ENCODE peak calls at places on chromosomes 4 and X, in five cellular contexts. One of them, this sample, is unnamed.

GRCh38 chr4:186587416-186588018 is 32.1 kb upstream of the MTNR1A start:
- DNase-seq in stomach: peak; percentile 78
- DNase-seq in AG20443: peak; percentile 77
- DNase-seq in kidney: peak; percentile 80
- DNase-seq in NCI-H1105: no peak
- DNase-seq in this sample: peak; percentile 60

GRCh38 chr4:41507292-41507933 is 30.5 kb upstream of the LIMCH1 start:
- DNase-seq in NCI-H1105: no peak
- DNase-seq in AG20443: no peak
- DNase-seq in stomach: no peak
- DNase-seq in kidney: no peak
- DNase-seq in this sample: no peak

GRCh38 chr4:90951037-90951436 is 823.8 kb downstream of the CCSER1 start:
- DNase-seq in kidney: no peak
- DNase-seq in NCI-H1105: no peak
- DNase-seq in stomach: no peak
- DNase-seq in AG20443: no peak
- DNase-seq in this sample: no peak

GRCh38 chr4:98604723-98605122 is 53.7 kb downstream of the TSPAN5 start:
- DNase-seq in kidney: no peak
- DNase-seq in AG20443: no peak
- DNase-seq in stomach: no peak
- DNase-seq in NCI-H1105: no peak
- DNase-seq in this sample: no peak

GRCh38 chr4:106344324-106344970 is 24.1 kb downstream of the GIMD1 start:
- DNase-seq in kidney: no peak
- DNase-seq in AG20443: peak; percentile 24
- DNase-seq in stomach: no peak
- DNase-seq in NCI-H1105: no peak
- DNase-seq in this sample: no peak

GRCh38 chr4:84938316-84938715 is 28.2 kb downstream of the WDFY3 start:
- DNase-seq in stomach: no peak
- DNase-seq in NCI-H1105: no peak
- DNase-seq in AG20443: peak; percentile 81
- DNase-seq in kidney: no peak
- DNase-seq in this sample: no peak

GRCh38 chr4:145307763-145308430 is 127.5 kb upstream of the OTUD4 start:
- DNase-seq in AG20443: no peak
- DNase-seq in NCI-H1105: no peak
- DNase-seq in kidney: no peak
- DNase-seq in stomach: no peak
- DNase-seq in this sample: no peak

GRCh38 chr4:88880501-88881226 is 176.3 kb downstream of the FAM13A start:
- DNase-seq in NCI-H1105: peak; percentile 25
- DNase-seq in AG20443: no peak
- DNase-seq in kidney: no peak
- DNase-seq in stomach: no peak
- DNase-seq in this sample: no peak

GRCh38 chr4:95979961-95980876 is 140.3 kb downstream of the PDHA2 start:
- DNase-seq in stomach: no peak
- DNase-seq in AG20443: no peak
- DNase-seq in NCI-H1105: no peak
- DNase-seq in kidney: peak; percentile 63
- DNase-seq in this sample: no peak

GRCh38 chr4:8761167-8761823 is 110.3 kb downstream of the HMX1 start:
- DNase-seq in NCI-H1105: no peak
- DNase-seq in kidney: peak; percentile 49
- DNase-seq in stomach: no peak
- DNase-seq in AG20443: no peak
- DNase-seq in this sample: no peak

GRCh38 chr4:142845293-142846070 is 619 bp downstream of the INPP4B start:
- DNase-seq in NCI-H1105: no peak
- DNase-seq in AG20443: peak; percentile 14
- DNase-seq in kidney: peak; percentile 81
- DNase-seq in stomach: peak; percentile 27
- DNase-seq in this sample: peak; percentile 17

GRCh38 chr4:62899607-62900364 is 1509.5 kb downstream of the TECRL start:
- DNase-seq in AG20443: no peak
- DNase-seq in NCI-H1105: no peak
- DNase-seq in stomach: no peak
- DNase-seq in kidney: no peak
- DNase-seq in this sample: no peak

GRCh38 chrX:639151-639550 is 8.6 kb downstream of the SHOX start:
- DNase-seq in kidney: no peak
- DNase-seq in stomach: no peak
- DNase-seq in AG20443: no peak
- DNase-seq in NCI-H1105: no peak
- DNase-seq in this sample: no peak

GRCh38 chr4:71558248-71558647 is 219.4 kb downstream of the SLC4A4 start:
- DNase-seq in AG20443: no peak
- DNase-seq in stomach: no peak
- DNase-seq in NCI-H1105: no peak
- DNase-seq in kidney: no peak
- DNase-seq in this sample: no peak

GRCh38 chr4:95095352-95095974 is 337.7 kb downstream of the BMPR1B start:
- DNase-seq in NCI-H1105: no peak
- DNase-seq in kidney: no peak
- DNase-seq in stomach: no peak
- DNase-seq in AG20443: peak; percentile 30
- DNase-seq in this sample: no peak

GRCh38 chr4:143773998-143774898 is 73.8 kb upstream of the FREM3 start:
- DNase-seq in stomach: peak; percentile 54
- DNase-seq in AG20443: peak; percentile 32
- DNase-seq in NCI-H1105: no peak
- DNase-seq in kidney: no peak
- DNase-seq in this sample: no peak

GRCh38 chr4:5473125-5473524 is 235.2 kb downstream of the EVC2 start:
- DNase-seq in AG20443: no peak
- DNase-seq in kidney: no peak
- DNase-seq in NCI-H1105: no peak
- DNase-seq in stomach: no peak
- DNase-seq in this sample: no peak

GRCh38 chr4:129239088-129239487 is 143.1 kb downstream of the C4orf33 start:
- DNase-seq in kidney: no peak
- DNase-seq in stomach: no peak
- DNase-seq in NCI-H1105: no peak
- DNase-seq in AG20443: peak; percentile 17
- DNase-seq in this sample: peak; percentile 16

GRCh38 chr4:149889976-149890375 is 74.3 kb upstream of the IQCM start:
- DNase-seq in AG20443: no peak
- DNase-seq in stomach: no peak
- DNase-seq in NCI-H1105: no peak
- DNase-seq in kidney: no peak
- DNase-seq in this sample: no peak

GRCh38 chrX:124231454-124231853 is 101.0 kb upstream of the TEX13D start:
- DNase-seq in AG20443: no peak
- DNase-seq in stomach: no peak
- DNase-seq in kidney: no peak
- DNase-seq in NCI-H1105: no peak
- DNase-seq in this sample: no peak

GRCh38 chrX:131709553-131709952 is 165.7 kb downstream of the OR13H1 start:
- DNase-seq in AG20443: no peak
- DNase-seq in kidney: no peak
- DNase-seq in NCI-H1105: no peak
- DNase-seq in stomach: no peak
- DNase-seq in this sample: no peak

GRCh38 chrX:133542476-133542875 is 127.2 kb upstream of the GPC4 start:
- DNase-seq in kidney: no peak
- DNase-seq in NCI-H1105: no peak
- DNase-seq in AG20443: no peak
- DNase-seq in stomach: no peak
- DNase-seq in this sample: no peak

GRCh38 chrX:132613801-132614200 is 125.0 kb upstream of the MBNL3 start:
- DNase-seq in kidney: no peak
- DNase-seq in stomach: no peak
- DNase-seq in NCI-H1105: no peak
- DNase-seq in AG20443: no peak
- DNase-seq in this sample: no peak

GRCh38 chr4:112859456-112860184 is 189.8 kb upstream of the ANK2 start:
- DNase-seq in AG20443: no peak
- DNase-seq in stomach: no peak
- DNase-seq in NCI-H1105: no peak
- DNase-seq in kidney: no peak
- DNase-seq in this sample: no peak

GRCh38 chrX:73977542-73978169 is 326.3 kb upstream of the ZCCHC13 start:
- DNase-seq in stomach: no peak
- DNase-seq in kidney: no peak
- DNase-seq in NCI-H1105: no peak
- DNase-seq in AG20443: no peak
- DNase-seq in this sample: no peak